ENCODE peak calls at places on chromosome 4, in eight cellular contexts. One of them, this sample, is unnamed.

GRCh38 chr4:121898150-121898549 is 27.9 kb upstream of the BBS7 start:
- DNase-seq in LoVo: no peak
- DNase-seq in activated gamma-delta T cell treated with anti-CD3 and anti-CD28 coated beads, Interleukin-2, amount 50 U/mL, for 16 hours: no peak
- DNase-seq in H7: no peak
- DNase-seq in stimulated activated CD4-positive, alpha-beta T cell treated with anti-CD3 and anti-CD28 coated beads, TNF-alpha, amount 100 ng/mL, for 24 hours: no peak
- DNase-seq in GM23338: peak
- DNase-seq in activated T-cell treated with anti-CD3 and anti-CD28 coated beads for 1 hour: peak
- DNase-seq in mucosa of gallbladder: no peak
- DNase-seq in this sample: peak

GRCh38 chr4:127251423-127251822 is 381.3 kb upstream of the INTU start:
- DNase-seq in LoVo: no peak
- DNase-seq in activated gamma-delta T cell treated with anti-CD3 and anti-CD28 coated beads, Interleukin-2, amount 50 U/mL, for 16 hours: no peak
- DNase-seq in H7: no peak
- DNase-seq in stimulated activated CD4-positive, alpha-beta T cell treated with anti-CD3 and anti-CD28 coated beads, TNF-alpha, amount 100 ng/mL, for 24 hours: no peak
- DNase-seq in GM23338: no peak
- DNase-seq in activated T-cell treated with anti-CD3 and anti-CD28 coated beads for 1 hour: no peak
- DNase-seq in mucosa of gallbladder: no peak
- DNase-seq in this sample: no peak

GRCh38 chr4:183554878-183555585 is 50.2 kb downstream of the ING2 start:
- DNase-seq in LoVo: no peak
- DNase-seq in activated gamma-delta T cell treated with anti-CD3 and anti-CD28 coated beads, Interleukin-2, amount 50 U/mL, for 16 hours: no peak
- DNase-seq in H7: no peak
- DNase-seq in stimulated activated CD4-positive, alpha-beta T cell treated with anti-CD3 and anti-CD28 coated beads, TNF-alpha, amount 100 ng/mL, for 24 hours: no peak
- DNase-seq in GM23338: no peak
- DNase-seq in activated T-cell treated with anti-CD3 and anti-CD28 coated beads for 1 hour: no peak
- DNase-seq in mucosa of gallbladder: no peak
- DNase-seq in this sample: peak

GRCh38 chr4:184805462-184806245 is 20.1 kb downstream of the ACSL1 start:
- DNase-seq in LoVo: peak
- DNase-seq in activated gamma-delta T cell treated with anti-CD3 and anti-CD28 coated beads, Interleukin-2, amount 50 U/mL, for 16 hours: no peak
- DNase-seq in H7: peak
- DNase-seq in stimulated activated CD4-positive, alpha-beta T cell treated with anti-CD3 and anti-CD28 coated beads, TNF-alpha, amount 100 ng/mL, for 24 hours: no peak
- DNase-seq in GM23338: no peak
- DNase-seq in activated T-cell treated with anti-CD3 and anti-CD28 coated beads for 1 hour: no peak
- DNase-seq in mucosa of gallbladder: peak
- DNase-seq in this sample: peak

GRCh38 chr4:119162174-119162573 is 26.5 kb downstream of the MYOZ2 start:
- DNase-seq in LoVo: no peak
- DNase-seq in activated gamma-delta T cell treated with anti-CD3 and anti-CD28 coated beads, Interleukin-2, amount 50 U/mL, for 16 hours: no peak
- DNase-seq in H7: no peak
- DNase-seq in stimulated activated CD4-positive, alpha-beta T cell treated with anti-CD3 and anti-CD28 coated beads, TNF-alpha, amount 100 ng/mL, for 24 hours: no peak
- DNase-seq in GM23338: peak
- DNase-seq in activated T-cell treated with anti-CD3 and anti-CD28 coated beads for 1 hour: no peak
- DNase-seq in mucosa of gallbladder: no peak
- DNase-seq in this sample: peak

GRCh38 chr4:13541720-13542576 is 2.4 kb downstream of the NKX3-2 start:
- DNase-seq in LoVo: no peak
- DNase-seq in activated gamma-delta T cell treated with anti-CD3 and anti-CD28 coated beads, Interleukin-2, amount 50 U/mL, for 16 hours: no peak
- DNase-seq in H7: peak
- DNase-seq in stimulated activated CD4-positive, alpha-beta T cell treated with anti-CD3 and anti-CD28 coated beads, TNF-alpha, amount 100 ng/mL, for 24 hours: no peak
- DNase-seq in GM23338: peak
- DNase-seq in activated T-cell treated with anti-CD3 and anti-CD28 coated beads for 1 hour: no peak
- DNase-seq in mucosa of gallbladder: peak
- DNase-seq in this sample: peak

GRCh38 chr4:138861130-138861529 is 154.5 kb upstream of the NOCT start:
- DNase-seq in LoVo: no peak
- DNase-seq in activated gamma-delta T cell treated with anti-CD3 and anti-CD28 coated beads, Interleukin-2, amount 50 U/mL, for 16 hours: no peak
- DNase-seq in H7: no peak
- DNase-seq in stimulated activated CD4-positive, alpha-beta T cell treated with anti-CD3 and anti-CD28 coated beads, TNF-alpha, amount 100 ng/mL, for 24 hours: no peak
- DNase-seq in GM23338: no peak
- DNase-seq in activated T-cell treated with anti-CD3 and anti-CD28 coated beads for 1 hour: no peak
- DNase-seq in mucosa of gallbladder: no peak
- DNase-seq in this sample: peak

GRCh38 chr4:21529214-21529613 is 419.4 kb downstream of the KCNIP4 start:
- DNase-seq in LoVo: no peak
- DNase-seq in activated gamma-delta T cell treated with anti-CD3 and anti-CD28 coated beads, Interleukin-2, amount 50 U/mL, for 16 hours: no peak
- DNase-seq in H7: no peak
- DNase-seq in stimulated activated CD4-positive, alpha-beta T cell treated with anti-CD3 and anti-CD28 coated beads, TNF-alpha, amount 100 ng/mL, for 24 hours: no peak
- DNase-seq in GM23338: no peak
- DNase-seq in activated T-cell treated with anti-CD3 and anti-CD28 coated beads for 1 hour: no peak
- DNase-seq in mucosa of gallbladder: no peak
- DNase-seq in this sample: no peak

GRCh38 chr4:82346126-82346525 is 27.7 kb downstream of the HNRNPD start:
- DNase-seq in LoVo: no peak
- DNase-seq in activated gamma-delta T cell treated with anti-CD3 and anti-CD28 coated beads, Interleukin-2, amount 50 U/mL, for 16 hours: no peak
- DNase-seq in H7: no peak
- DNase-seq in stimulated activated CD4-positive, alpha-beta T cell treated with anti-CD3 and anti-CD28 coated beads, TNF-alpha, amount 100 ng/mL, for 24 hours: no peak
- DNase-seq in GM23338: no peak
- DNase-seq in activated T-cell treated with anti-CD3 and anti-CD28 coated beads for 1 hour: no peak
- DNase-seq in mucosa of gallbladder: no peak
- DNase-seq in this sample: no peak

GRCh38 chr4:138235419-138235952 is 6.7 kb downstream of the SLC7A11 start:
- DNase-seq in LoVo: peak
- DNase-seq in activated gamma-delta T cell treated with anti-CD3 and anti-CD28 coated beads, Interleukin-2, amount 50 U/mL, for 16 hours: no peak
- DNase-seq in H7: no peak
- DNase-seq in stimulated activated CD4-positive, alpha-beta T cell treated with anti-CD3 and anti-CD28 coated beads, TNF-alpha, amount 100 ng/mL, for 24 hours: no peak
- DNase-seq in GM23338: no peak
- DNase-seq in activated T-cell treated with anti-CD3 and anti-CD28 coated beads for 1 hour: no peak
- DNase-seq in mucosa of gallbladder: no peak
- DNase-seq in this sample: no peak

GRCh38 chr4:110793381-110793801 is 170.5 kb upstream of the PITX2 start:
- DNase-seq in LoVo: peak
- DNase-seq in activated gamma-delta T cell treated with anti-CD3 and anti-CD28 coated beads, Interleukin-2, amount 50 U/mL, for 16 hours: no peak
- DNase-seq in H7: no peak
- DNase-seq in stimulated activated CD4-positive, alpha-beta T cell treated with anti-CD3 and anti-CD28 coated beads, TNF-alpha, amount 100 ng/mL, for 24 hours: no peak
- DNase-seq in GM23338: no peak
- DNase-seq in activated T-cell treated with anti-CD3 and anti-CD28 coated beads for 1 hour: no peak
- DNase-seq in mucosa of gallbladder: no peak
- DNase-seq in this sample: no peak